ENCODE peak calls at places on chromosomes 12 and 14, in seven cellular contexts. One of them, this sample, is unnamed. For H3K36me3, the result is how much of the 10 kb centered on the place peaks cover.

GRCh38 chr12:118645219-118645618 is 268.9 kb downstream of the SUDS3 start:
- DNase-seq in tibial artery: no peak
- DNase-seq in MM.1S: peak
- DNase-seq in fibroblast of lung: no peak
- DNase-seq in lung: no peak
- DNase-seq in K562: peak
- DNase-seq in lower lobe of right lung: no peak
- DNase-seq in this sample: no peak

GRCh38 chr12:52032431-52032796 is 18.8 kb upstream of the NR4A1 start:
- DNase-seq in tibial artery: peak
- DNase-seq in MM.1S: no peak
- DNase-seq in fibroblast of lung: peak
- DNase-seq in lung: peak
- DNase-seq in K562: no peak
- DNase-seq in lower lobe of right lung: no peak
- DNase-seq in this sample: peak

GRCh38 chr12:54282949-54283593 is 2.5 kb downstream of the HNRNPA1 start:
- DNase-seq in tibial artery: no peak
- DNase-seq in MM.1S: no peak
- DNase-seq in fibroblast of lung: no peak
- DNase-seq in lung: no peak
- DNase-seq in K562: no peak
- DNase-seq in lower lobe of right lung: no peak
- DNase-seq in this sample: no peak

GRCh38 chr12:92539966-92540791 is 162.6 kb upstream of the PLEKHG7 start:
- DNase-seq in tibial artery: no peak
- DNase-seq in MM.1S: no peak
- DNase-seq in fibroblast of lung: no peak
- DNase-seq in lung: no peak
- DNase-seq in K562: no peak
- DNase-seq in lower lobe of right lung: no peak
- DNase-seq in this sample: no peak

GRCh38 chr12:11658796-11659195 is 9.3 kb downstream of the ETV6 start:
- DNase-seq in tibial artery: no peak
- DNase-seq in MM.1S: no peak
- DNase-seq in fibroblast of lung: peak
- DNase-seq in lung: no peak
- DNase-seq in K562: no peak
- DNase-seq in lower lobe of right lung: no peak
- DNase-seq in this sample: no peak

GRCh38 chr12:70178038-70178437 is 65.2 kb upstream of the CNOT2 start:
- DNase-seq in tibial artery: no peak
- DNase-seq in MM.1S: no peak
- DNase-seq in fibroblast of lung: no peak
- DNase-seq in lung: no peak
- DNase-seq in K562: no peak
- DNase-seq in lower lobe of right lung: no peak
- DNase-seq in this sample: no peak

GRCh38 chr12:14995583-14996425 is 23.0 kb downstream of the PDE6H start:
- DNase-seq in tibial artery: no peak
- DNase-seq in MM.1S: peak
- DNase-seq in fibroblast of lung: peak
- DNase-seq in lung: no peak
- DNase-seq in K562: peak
- DNase-seq in lower lobe of right lung: no peak
- DNase-seq in this sample: no peak

GRCh38 chr12:44507471-44507870 is 368.6 kb downstream of the NELL2 start:
- DNase-seq in tibial artery: no peak
- DNase-seq in MM.1S: no peak
- DNase-seq in fibroblast of lung: no peak
- DNase-seq in lung: no peak
- DNase-seq in K562: no peak
- DNase-seq in lower lobe of right lung: no peak
- DNase-seq in this sample: no peak

GRCh38 chr12:96397756-96398421 is 2.4 kb downstream of the CDK17 start:
- DNase-seq in tibial artery: no peak
- DNase-seq in MM.1S: no peak
- DNase-seq in fibroblast of lung: peak
- DNase-seq in lung: no peak
- DNase-seq in K562: no peak
- DNase-seq in lower lobe of right lung: no peak
- DNase-seq in this sample: no peak

GRCh38 chr14:54772451-54772881 is 130.2 kb downstream of the GCH1 start:
- DNase-seq in tibial artery: no peak
- DNase-seq in MM.1S: no peak
- DNase-seq in fibroblast of lung: peak
- DNase-seq in lung: no peak
- DNase-seq in K562: no peak
- DNase-seq in lower lobe of right lung: no peak
- DNase-seq in this sample: no peak

GRCh38 chr14:76346391-76347160 is 29.4 kb upstream of the ESRRB start:
- DNase-seq in tibial artery: no peak
- DNase-seq in MM.1S: no peak
- DNase-seq in fibroblast of lung: no peak
- DNase-seq in lung: no peak
- DNase-seq in K562: no peak
- DNase-seq in lower lobe of right lung: no peak
- DNase-seq in this sample: no peak

GRCh38 chr12:27237790-27238771 is 6.0 kb upstream of the STK38L start:
- DNase-seq in tibial artery: no peak
- DNase-seq in MM.1S: peak
- DNase-seq in fibroblast of lung: no peak
- DNase-seq in lung: no peak
- DNase-seq in K562: no peak
- DNase-seq in lower lobe of right lung: no peak
- DNase-seq in this sample: no peak

DNA sequence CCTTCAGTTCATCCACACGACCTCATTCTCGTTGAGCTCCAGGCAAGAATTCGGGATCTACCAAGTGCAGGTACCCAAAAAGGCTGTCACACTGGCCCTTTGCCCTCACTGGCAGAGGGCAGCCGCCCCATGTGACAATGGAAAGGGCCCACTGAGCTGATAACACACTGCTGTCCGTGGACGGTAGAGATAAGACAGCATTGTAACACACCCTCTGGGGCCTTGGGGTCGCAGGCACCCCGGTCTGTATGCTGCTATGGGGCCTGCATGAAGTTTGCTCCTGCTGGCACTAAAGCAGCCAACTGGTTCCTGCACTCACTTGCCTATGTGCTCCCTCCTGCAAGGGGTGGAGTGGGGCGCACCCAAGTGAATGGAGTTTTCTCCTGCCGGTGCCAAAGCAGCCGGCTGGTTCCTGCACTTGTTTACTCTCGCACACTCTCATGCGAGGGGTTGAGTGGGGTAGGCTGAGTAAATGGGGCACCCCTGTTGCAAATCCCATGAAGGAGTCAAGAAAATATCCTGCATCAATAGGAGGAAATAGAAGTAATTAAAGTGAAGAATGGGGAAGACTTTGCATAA is 477.9 kb downstream of the ATP23 start:
- DNase-seq in tibial artery: no peak
- DNase-seq in MM.1S: no peak
- DNase-seq in fibroblast of lung: no peak
- DNase-seq in lung: no peak
- DNase-seq in K562: no peak
- DNase-seq in lower lobe of right lung: no peak
- DNase-seq in this sample: no peak
- TF ChIP-seq CTCF in tibial artery: no peak
- TF ChIP-seq CTCF in MM.1S: no peak
- TF ChIP-seq CTCF in fibroblast of lung: no peak
- TF ChIP-seq CTCF in lung: no peak
- TF ChIP-seq CTCF in K562: no peak
- TF ChIP-seq CTCF in lower lobe of right lung: no peak
- TF ChIP-seq CTCF in this sample: no peak

GRCh38 chr14:100526057-100526456 is 61.2 kb downstream of the BEGAIN start:
- DNase-seq in tibial artery: no peak
- DNase-seq in MM.1S: no peak
- DNase-seq in fibroblast of lung: no peak
- DNase-seq in lung: no peak
- DNase-seq in K562: no peak
- DNase-seq in lower lobe of right lung: no peak
- DNase-seq in this sample: no peak
- H3K36me3 ChIP-seq in tibial artery: half or more
- H3K36me3 ChIP-seq in MM.1S: under half
- H3K36me3 ChIP-seq in fibroblast of lung: under half
- H3K36me3 ChIP-seq in lung: under half
- H3K36me3 ChIP-seq in K562: under half
- H3K36me3 ChIP-seq in lower lobe of right lung: under half
- H3K36me3 ChIP-seq in this sample: under half

GRCh38 chr12:130868412-130868811 is 3.5 kb upstream of the RAN start:
- DNase-seq in tibial artery: no peak
- DNase-seq in MM.1S: no peak
- DNase-seq in fibroblast of lung: no peak
- DNase-seq in lung: no peak
- DNase-seq in K562: no peak
- DNase-seq in lower lobe of right lung: no peak
- DNase-seq in this sample: no peak

GRCh38 chr12:130860311-130860710 is 11.6 kb upstream of the RAN start:
- DNase-seq in tibial artery: no peak
- DNase-seq in MM.1S: no peak
- DNase-seq in fibroblast of lung: no peak
- DNase-seq in lung: no peak
- DNase-seq in K562: no peak
- DNase-seq in lower lobe of right lung: no peak
- DNase-seq in this sample: no peak

GRCh38 chr12:130862161-130862560 is 9.7 kb upstream of the RAN start:
- DNase-seq in tibial artery: no peak
- DNase-seq in MM.1S: no peak
- DNase-seq in fibroblast of lung: no peak
- DNase-seq in lung: no peak
- DNase-seq in K562: no peak
- DNase-seq in lower lobe of right lung: no peak
- DNase-seq in this sample: no peak

GRCh38 chr12:130859128-130859527 is 12.7 kb upstream of the RAN start:
- DNase-seq in tibial artery: no peak
- DNase-seq in MM.1S: no peak
- DNase-seq in fibroblast of lung: no peak
- DNase-seq in lung: no peak
- DNase-seq in K562: peak
- DNase-seq in lower lobe of right lung: no peak
- DNase-seq in this sample: no peak

GRCh38 chr12:130863298-130863697 is 8.6 kb upstream of the RAN start:
- DNase-seq in tibial artery: no peak
- DNase-seq in MM.1S: no peak
- DNase-seq in fibroblast of lung: no peak
- DNase-seq in lung: no peak
- DNase-seq in K562: no peak
- DNase-seq in lower lobe of right lung: no peak
- DNase-seq in this sample: no peak
- TF ChIP-seq CTCF in tibial artery: no peak
- TF ChIP-seq CTCF in MM.1S: no peak
- TF ChIP-seq CTCF in fibroblast of lung: no peak
- TF ChIP-seq CTCF in lung: no peak
- TF ChIP-seq CTCF in K562: no peak
- TF ChIP-seq CTCF in lower lobe of right lung: no peak
- TF ChIP-seq CTCF in this sample: no peak

DNA sequence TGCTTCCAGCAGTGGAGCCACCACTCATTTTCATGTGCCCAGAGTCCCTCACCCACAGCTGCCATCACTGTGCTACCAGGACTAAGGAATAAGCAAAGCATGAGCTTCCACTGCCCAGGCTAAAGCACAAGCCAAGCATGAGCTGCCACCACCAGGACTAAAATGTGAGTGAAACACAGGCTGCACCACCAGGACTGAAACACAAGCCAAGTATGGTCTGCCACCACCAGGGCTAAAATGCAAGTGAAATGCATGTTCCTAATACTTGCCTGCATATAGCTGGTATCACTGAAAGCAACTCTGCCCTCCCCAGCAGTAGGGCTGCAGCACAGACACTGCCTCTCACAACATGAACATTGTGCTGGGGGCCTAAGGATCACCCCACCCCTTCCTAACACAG is 30.0 kb downstream of the CEP83 start:
- DNase-seq in tibial artery: no peak
- DNase-seq in MM.1S: peak
- DNase-seq in fibroblast of lung: no peak
- DNase-seq in lung: no peak
- DNase-seq in K562: no peak
- DNase-seq in lower lobe of right lung: no peak
- DNase-seq in this sample: no peak
- H3K36me3 ChIP-seq in tibial artery: under half
- H3K36me3 ChIP-seq in MM.1S: under half
- H3K36me3 ChIP-seq in fibroblast of lung: under half
- H3K36me3 ChIP-seq in lung: under half
- H3K36me3 ChIP-seq in K562: under half
- H3K36me3 ChIP-seq in lower lobe of right lung: under half
- H3K36me3 ChIP-seq in this sample: under half

DNA sequence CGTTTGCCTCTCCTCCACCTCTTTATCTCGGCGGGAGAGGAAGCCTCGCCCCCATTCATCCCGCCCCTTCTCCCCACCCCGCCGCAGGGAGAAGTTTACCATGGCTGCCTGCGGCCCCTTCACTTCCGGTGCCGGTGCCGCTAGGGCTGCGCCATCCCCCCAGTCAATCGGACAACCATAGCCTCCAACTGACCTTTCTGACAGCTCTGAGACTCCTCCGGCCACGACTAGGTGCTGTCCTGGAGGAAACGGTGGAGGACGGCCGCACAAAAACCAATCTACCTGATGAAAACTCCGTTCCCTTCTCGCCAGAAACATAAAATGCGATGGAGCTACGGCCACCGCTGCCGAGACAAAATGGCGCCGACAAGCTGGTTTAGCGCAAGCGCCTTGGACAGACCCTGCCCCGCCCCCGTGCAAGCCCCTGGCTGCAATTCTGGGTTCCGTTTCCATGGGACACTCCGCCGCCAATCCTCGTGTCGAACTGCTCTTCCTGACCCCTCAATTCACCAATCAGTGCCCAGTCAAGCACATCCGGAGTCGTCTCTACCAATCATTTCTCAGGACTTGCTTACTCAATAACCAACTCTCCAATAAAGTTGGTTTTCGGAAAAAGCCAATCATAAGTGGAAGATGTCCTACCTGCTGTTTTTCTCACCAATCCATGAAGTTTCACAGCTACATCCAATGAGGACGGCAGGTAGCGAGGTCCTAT is 436 bp upstream of the ARID4A start:
- DNase-seq in tibial artery: peak
- DNase-seq in MM.1S: peak
- DNase-seq in fibroblast of lung: peak
- DNase-seq in lung: peak
- DNase-seq in K562: peak
- DNase-seq in lower lobe of right lung: peak
- DNase-seq in this sample: peak
- TF ChIP-seq CTCF in tibial artery: peak
- TF ChIP-seq CTCF in MM.1S: no peak
- TF ChIP-seq CTCF in fibroblast of lung: no peak
- TF ChIP-seq CTCF in lung: no peak
- TF ChIP-seq CTCF in K562: no peak
- TF ChIP-seq CTCF in lower lobe of right lung: no peak
- TF ChIP-seq CTCF in this sample: no peak

This sample was measured in adrenal gland.